ENCODE peak calls at places on chromosome 18, in nine cellular contexts. One of them, this sample, is unnamed.

GRCh38 chr18:55120896-55121295 is 161.6 kb upstream of the CCDC68 start:
- DNase-seq in substantia nigra: no peak
- DNase-seq in dorsolateral prefrontal cortex: no peak
- DNase-seq in kidney epithelial cell: no peak
- DNase-seq in pons: no peak
- DNase-seq in SJCRH30: no peak
- DNase-seq in activated CD4-positive, alpha-beta T cell treated with anti-CD3 and anti-CD28 coated beads for 36 hours: no peak
- DNase-seq in posterior vena cava: no peak
- DNase-seq in RPMI8226: no peak
- DNase-seq in this sample: no peak

GRCh38 chr18:25798026-25798537 is 292.3 kb downstream of the SS18 start:
- DNase-seq in activated CD4-positive, alpha-beta T cell treated with anti-CD3 and anti-CD28 coated beads for 36 hours: no peak
- DNase-seq in SJCRH30: peak; percentile 84
- DNase-seq in substantia nigra: no peak
- DNase-seq in posterior vena cava: no peak
- DNase-seq in RPMI8226: no peak
- DNase-seq in pons: no peak
- DNase-seq in dorsolateral prefrontal cortex: no peak
- DNase-seq in kidney epithelial cell: no peak
- DNase-seq in this sample: no peak

GRCh38 chr18:62399781-62400308 is 74.7 kb downstream of the TNFRSF11A start:
- DNase-seq in SJCRH30: no peak
- DNase-seq in pons: no peak
- DNase-seq in RPMI8226: peak; percentile 48
- DNase-seq in dorsolateral prefrontal cortex: no peak
- DNase-seq in posterior vena cava: no peak
- DNase-seq in kidney epithelial cell: no peak
- DNase-seq in activated CD4-positive, alpha-beta T cell treated with anti-CD3 and anti-CD28 coated beads for 36 hours: peak; percentile 11
- DNase-seq in substantia nigra: no peak
- DNase-seq in this sample: no peak

GRCh38 chr18:62741118-62741566 is 25.8 kb downstream of the PHLPP1 start:
- DNase-seq in dorsolateral prefrontal cortex: no peak
- DNase-seq in RPMI8226: no peak
- DNase-seq in activated CD4-positive, alpha-beta T cell treated with anti-CD3 and anti-CD28 coated beads for 36 hours: peak; percentile 57
- DNase-seq in kidney epithelial cell: no peak
- DNase-seq in pons: no peak
- DNase-seq in posterior vena cava: no peak
- DNase-seq in substantia nigra: no peak
- DNase-seq in SJCRH30: no peak
- DNase-seq in this sample: no peak

GRCh38 chr18:37332764-37333420 is 232.7 kb downstream of the CELF4 start:
- DNase-seq in posterior vena cava: no peak
- DNase-seq in kidney epithelial cell: no peak
- DNase-seq in dorsolateral prefrontal cortex: no peak
- DNase-seq in substantia nigra: no peak
- DNase-seq in RPMI8226: no peak
- DNase-seq in activated CD4-positive, alpha-beta T cell treated with anti-CD3 and anti-CD28 coated beads for 36 hours: no peak
- DNase-seq in SJCRH30: no peak
- DNase-seq in pons: no peak
- DNase-seq in this sample: no peak

GRCh38 chr18:59249186-59249774 is 24.0 kb downstream of the RAX start:
- DNase-seq in kidney epithelial cell: peak; percentile 32
- DNase-seq in substantia nigra: peak; percentile 39
- DNase-seq in activated CD4-positive, alpha-beta T cell treated with anti-CD3 and anti-CD28 coated beads for 36 hours: peak; percentile 63
- DNase-seq in dorsolateral prefrontal cortex: peak; percentile 41
- DNase-seq in pons: peak; percentile 73
- DNase-seq in RPMI8226: peak; percentile 74
- DNase-seq in posterior vena cava: no peak
- DNase-seq in SJCRH30: peak; percentile 47
- DNase-seq in this sample: peak; percentile 18

GRCh38 chr18:25310045-25310444 is 41.9 kb downstream of the ZNF521 start:
- DNase-seq in posterior vena cava: no peak
- DNase-seq in SJCRH30: peak; percentile 51
- DNase-seq in substantia nigra: no peak
- DNase-seq in RPMI8226: peak; percentile 33
- DNase-seq in dorsolateral prefrontal cortex: no peak
- DNase-seq in pons: no peak
- DNase-seq in activated CD4-positive, alpha-beta T cell treated with anti-CD3 and anti-CD28 coated beads for 36 hours: no peak
- DNase-seq in kidney epithelial cell: peak; percentile 12
- DNase-seq in this sample: no peak

GRCh38 chr18:40577255-40577654 is 1377.8 kb upstream of the PIK3C3 start:
- DNase-seq in posterior vena cava: no peak
- DNase-seq in pons: no peak
- DNase-seq in SJCRH30: peak; percentile 5
- DNase-seq in activated CD4-positive, alpha-beta T cell treated with anti-CD3 and anti-CD28 coated beads for 36 hours: no peak
- DNase-seq in dorsolateral prefrontal cortex: no peak
- DNase-seq in kidney epithelial cell: no peak
- DNase-seq in RPMI8226: no peak
- DNase-seq in substantia nigra: no peak
- DNase-seq in this sample: no peak

GRCh38 chr18:48948112-48949050 is 2.4 kb downstream of the SMAD7 start:
- DNase-seq in activated CD4-positive, alpha-beta T cell treated with anti-CD3 and anti-CD28 coated beads for 36 hours: peak; percentile 67
- DNase-seq in RPMI8226: peak; percentile 79
- DNase-seq in kidney epithelial cell: no peak
- DNase-seq in SJCRH30: peak; percentile 56
- DNase-seq in dorsolateral prefrontal cortex: peak; percentile 77
- DNase-seq in posterior vena cava: peak; percentile 89
- DNase-seq in pons: peak; percentile 77
- DNase-seq in substantia nigra: peak; percentile 58
- DNase-seq in this sample: peak; percentile 40

GRCh38 chr18:55458456-55459238 is 129.3 kb downstream of the TCF4 start:
- DNase-seq in posterior vena cava: no peak
- DNase-seq in activated CD4-positive, alpha-beta T cell treated with anti-CD3 and anti-CD28 coated beads for 36 hours: no peak
- DNase-seq in substantia nigra: peak; percentile 35
- DNase-seq in SJCRH30: peak; percentile 40
- DNase-seq in pons: peak; percentile 89
- DNase-seq in kidney epithelial cell: no peak
- DNase-seq in dorsolateral prefrontal cortex: peak; percentile 65
- DNase-seq in RPMI8226: no peak
- DNase-seq in this sample: peak; percentile 59

This sample was measured in nucleus accumbens.